ENCODE peak calls at places on chromosomes 2 and 18, in eight cellular contexts. M, K, X, S, N, H, G and C are unnamed samples.

GRCh38 chr2:101179982-101180381 is 28.8 kb upstream of the TBC1D8 start:
- DNase-seq in N (no peak), H (no peak), G (no peak), M (no peak), X (no peak), K (no peak), S (no peak), C (no peak)

GRCh38 chr2:28764909-28765308 is 13.3 kb downstream of the PPP1CB start:
- DNase-seq in S (no peak), K (no peak), G (no peak), M (no peak), N (no peak), H (no peak), X (no peak), C (no peak)

GRCh38 chr18:57004366-57005121 is 142.3 kb upstream of the BOD1L2 start:
- DNase-seq in K (peak), S (peak), X (no peak), G (no peak), M (peak), N (peak), H (no peak), C (peak)

GRCh38 chr18:32775628-32776027 is 2.8 kb upstream of the KLHL14 start:
- DNase-seq in K (no peak), H (no peak), M (no peak), S (no peak), X (no peak), G (no peak), N (no peak), C (no peak)

GRCh38 chr2:77404189-77404588 is 118.0 kb downstream of the LRRTM4 start:
- DNase-seq in X (no peak), M (no peak), G (no peak), H (no peak), S (no peak), K (no peak), N (no peak), C (no peak)

GRCh38 chr2:60514886-60515407 is 38.5 kb downstream of the BCL11A start:
- DNase-seq in S (no peak), X (no peak), K (no peak), M (no peak), G (no peak), N (no peak), H (no peak), C (no peak)

GRCh38 chr2:166375205-166375735 is 474 bp downstream of the SCN9A start:
- DNase-seq in X (no peak), H (no peak), S (peak), N (peak), K (peak), M (peak), G (no peak), C (peak)

GRCh38 chr2:29154610-29155009 is 39.4 kb downstream of the CLIP4 start:
- DNase-seq in M (no peak), G (no peak), S (no peak), X (no peak), N (no peak), H (no peak), K (no peak), C (no peak)

GRCh38 chr18:70058916-70059315 is 111.2 kb upstream of the CD226 start:
- DNase-seq in X (no peak), S (no peak), M (no peak), G (no peak), N (no peak), H (no peak), K (no peak), C (no peak)